ENCODE peak calls at places on chromosomes 11 and 22, in seven cellular contexts. L, D, Y, B, U, P and H are unnamed samples. For H3K4me1, the result is how much of the 10 kb centered on the place peaks cover.

GRCh38 chr22:27242111-27242436 is 559.5 kb downstream of the MN1 start:
- DNase-seq in B (no peak), P (no peak), D (no peak), U (no peak), Y (peak), L (no peak), H (no peak)

GRCh38 chr22:24141586-24141985 is 39.7 kb upstream of the SUSD2 start:
- DNase-seq in P (no peak), L (no peak), D (no peak), B (no peak), Y (no peak), U (no peak), H (no peak)

GRCh38 chr22:22244337-22245250 is at the start of gene VPREB1:
- DNase-seq in D (no peak), Y (no peak), B (no peak), U (no peak), L (no peak), P (no peak), H (no peak)

GRCh38 chr11:68904458-68904847 is 762 bp downstream of the IGHMBP2 start:
- DNase-seq in Y (no peak), B (no peak), D (no peak), L (no peak), U (no peak), P (no peak), H (no peak)

GRCh38 chr22:33832558-33833151 is 87.6 kb downstream of the LARGE1 start:
- DNase-seq in B (no peak), D (no peak), P (no peak), L (no peak), U (no peak), Y (no peak), H (no peak)

GRCh38 chr22:48781868-48782267 is 1045.8 kb downstream of the BRD1 start:
- DNase-seq in B (no peak), Y (no peak), U (no peak), D (no peak), P (no peak), L (no peak), H (no peak)

GRCh38 chr11:119625206-119625988 is 103.6 kb downstream of the NECTIN1 start:
- DNase-seq in P (no peak), B (no peak), L (no peak), Y (no peak), D (no peak), U (no peak), H (no peak)

GRCh38 chr11:97979741-97980140 is 1041.0 kb upstream of the CNTN5 start:
- DNase-seq in L (no peak), Y (no peak), B (no peak), U (no peak), P (no peak), D (no peak), H (no peak)

GRCh38 chr11:11973361-11973800 is 35.0 kb downstream of the DKK3 start:
- DNase-seq in B (peak), L (no peak), D (no peak), U (peak), P (no peak), Y (peak), H (no peak)

GRCh38 chr11:103338621-103339484 is 229.6 kb downstream of the DYNC2H1 start:
- DNase-seq in U (no peak), D (no peak), L (no peak), P (no peak), Y (no peak), B (no peak), H (no peak)

GRCh38 chr11:32006799-32007388 is 84.0 kb upstream of the RCN1 start:
- DNase-seq in D (no peak), Y (no peak), B (peak), L (no peak), P (no peak), U (no peak), H (no peak)

GRCh38 chr11:12042215-12042676 is 33.8 kb upstream of the DKK3 start:
- DNase-seq in U (no peak), L (no peak), D (no peak), Y (no peak), P (no peak), B (no peak), H (no peak)

GRCh38 chr11:96412761-96413381 is 23.1 kb downstream of the JRKL start:
- DNase-seq in D (no peak), L (peak), U (no peak), P (no peak), Y (no peak), B (no peak), H (no peak)

GRCh38 chr11:132142102-132142501 is 771.7 kb downstream of the NTM start:
- DNase-seq in B (no peak), Y (no peak), D (no peak), P (no peak), U (no peak), L (no peak), H (no peak)

GRCh38 chr11:119023741-119024140 is 5.2 kb downstream of the TRAPPC4 start:
- DNase-seq in Y (no peak), D (no peak), L (no peak), B (no peak), P (no peak), U (no peak), H (no peak)

GRCh38 chr11:62233730-62234129 is 8.3 kb upstream of the SCGB1D2 start:
- DNase-seq in B (no peak), P (no peak), U (no peak), L (no peak), D (no peak), Y (no peak), H (no peak)

GRCh38 chr11:3106736-3107524 is 49.7 kb upstream of the CARS1 start:
- DNase-seq in L (peak), B (no peak), D (no peak), U (peak), Y (peak), P (no peak), H (no peak)

GRCh38 chr11:118878187-118878586 is 5.5 kb upstream of the CXCR5 start:
- DNase-seq in P (no peak), L (peak), D (no peak), U (no peak), Y (no peak), B (no peak), H (no peak)

GRCh38 chr11:67397536-67397935 is 4.1 kb downstream of the PPP1CA start:
- DNase-seq in P (no peak), U (no peak), B (no peak), L (peak), D (no peak), Y (no peak), H (no peak)

GRCh38 chr11:67396587-67397398 is 4.9 kb downstream of the PPP1CA start:
- DNase-seq in B (no peak), L (no peak), U (no peak), Y (no peak), P (no peak), D (no peak), H (no peak)

GRCh38 chr11:67396258-67396581 is 4.4 kb downstream of the RAD9A start:
- DNase-seq in B (no peak), Y (no peak), U (no peak), D (no peak), L (peak), P (no peak), H (no peak)

GRCh38 chr11:67393990-67394389 is 2.2 kb downstream of the RAD9A start:
- DNase-seq in U (no peak), Y (no peak), P (no peak), D (no peak), L (no peak), B (no peak), H (no peak)

GRCh38 chr11:67395555-67396257 is 3.9 kb downstream of the RAD9A start:
- DNase-seq in L (peak), P (peak), Y (no peak), D (no peak), U (no peak), B (no peak), H (no peak)
- H3K4me1 ChIP-seq in L (under half), P (under half), Y (under half), D (under half), U (under half), B (under half), H (half or more)

DNA sequence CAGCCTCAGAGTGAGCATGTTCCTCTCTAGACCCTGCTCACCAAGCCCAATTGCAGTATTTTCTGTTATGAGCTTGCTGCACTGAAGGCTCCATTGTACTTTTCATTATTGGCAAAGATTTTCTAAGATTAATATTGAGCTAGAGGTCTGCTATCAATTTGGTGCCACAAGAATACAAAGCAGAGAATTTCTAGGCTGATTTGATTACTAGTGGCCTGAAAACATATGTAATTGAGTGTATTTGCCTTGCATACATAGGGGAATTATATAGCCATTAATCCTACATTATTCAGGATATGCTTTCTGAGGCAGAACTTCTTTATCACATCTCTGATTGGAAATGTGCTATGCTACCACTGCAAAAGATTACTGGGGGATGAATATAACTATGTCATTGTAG is 322.9 kb upstream of the ZC3H12C start:
- DNase-seq in P (no peak), U (no peak), D (no peak), Y (no peak), B (no peak), L (no peak), H (no peak)
- H3K4me3 ChIP-seq in P (no peak), U (no peak), D (no peak), Y (no peak), B (no peak), L (no peak), H (no peak)

GRCh38 chr11:94149435-94149834 is 20.8 kb downstream of the PANX1 start:
- DNase-seq in L (no peak), U (no peak), P (no peak), B (no peak), Y (no peak), D (no peak), H (no peak)
- H3K4me1 ChIP-seq in L (under half), U (under half), P (under half), B (under half), Y (under half), D (under half), H (under half)

DNA sequence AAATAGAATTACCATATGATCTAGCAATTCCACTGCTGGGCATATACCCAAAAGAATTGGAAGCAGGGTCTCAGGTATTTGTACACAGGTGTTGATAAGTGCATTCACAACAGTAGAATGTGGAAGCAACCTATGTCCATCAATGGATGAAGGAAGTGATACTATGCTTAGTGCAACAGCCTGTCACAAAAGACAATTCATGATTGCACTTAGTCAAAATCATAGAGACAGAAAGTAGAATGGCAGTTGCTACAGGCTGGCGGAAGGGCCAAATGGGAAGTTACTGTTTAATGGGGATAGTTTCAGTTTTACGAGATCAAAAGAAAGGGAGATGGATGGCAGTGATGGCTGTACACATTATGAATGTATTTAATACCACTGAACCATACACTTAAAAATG is 42.0 kb downstream of the SGSM3 start:
- DNase-seq in Y (no peak), U (no peak), L (no peak), D (no peak), B (no peak), P (no peak), H (no peak)
- H3K4me3 ChIP-seq in Y (no peak), U (no peak), L (no peak), D (no peak), B (no peak), P (no peak), H (no peak)